ENCODE peak calls at places on chromosomes 5 and 9, in seven cellular contexts. F is tibial nerve, L is ovary, X is H1, O is suprapubic skin, Y is HepG2, S is K562. D is an unnamed sample. For H3K27me3 and H3K9me3, the result is how much of the 10 kb centered on the place peaks cover.

GRCh38 chr5:167982-168660 is 23.2 kb upstream of the LRRC14B start:
- DNase-seq in F (no peak), L (peak), X (no peak), O (no peak), Y (no peak), S (no peak), D (no peak)

GRCh38 chr9:91151741-91152095 is 210.0 kb downstream of the AUH start:
- DNase-seq in F (no peak), L (no peak), X (no peak), O (no peak), Y (no peak), S (no peak), D (no peak)

GRCh38 chr5:88688242-88688959 is 194.6 kb downstream of the MEF2C start:
- DNase-seq in F (no peak), L (no peak), X (no peak), O (no peak), Y (no peak), S (no peak), D (no peak)

GRCh38 chr5:124289641-124290201 is 456.7 kb downstream of the ZNF608 start:
- DNase-seq in F (no peak), L (no peak), X (peak), O (no peak), Y (peak), S (no peak), D (peak)

GRCh38 chr5:50767588-50767987 is 101.2 kb downstream of the PARP8 start:
- DNase-seq in F (no peak), L (no peak), X (no peak), O (no peak), Y (no peak), S (no peak), D (no peak)

GRCh38 chr9:6907772-6908381 is 150.1 kb downstream of the KDM4C start:
- DNase-seq in F (no peak), L (no peak), X (no peak), O (no peak), Y (peak), S (peak), D (no peak)

GRCh38 chr5:169634606-169635005 is 2.5 kb upstream of the DOCK2 start:
- DNase-seq in F (no peak), L (no peak), X (no peak), O (no peak), Y (no peak), S (no peak), D (no peak)

GRCh38 chr9:70488098-70488792 is 73.8 kb upstream of the KLF9 start:
- DNase-seq in F (no peak), L (no peak), X (no peak), O (no peak), Y (no peak), S (no peak), D (no peak)

GRCh38 chr5:163846512-163846911 is 341.1 kb downstream of the MAT2B start:
- DNase-seq in F (no peak), L (no peak), X (no peak), O (no peak), Y (no peak), S (no peak), D (no peak)

GRCh38 chr5:52269853-52270252 is 517.9 kb upstream of the ITGA1 start:
- DNase-seq in F (no peak), L (no peak), X (no peak), O (no peak), Y (no peak), S (no peak), D (no peak)

GRCh38 chr9:96080364-96080763 is 204.9 kb downstream of the ERCC6L2 start:
- DNase-seq in F (no peak), L (no peak), X (no peak), O (no peak), Y (no peak), S (no peak), D (no peak)

DNA sequence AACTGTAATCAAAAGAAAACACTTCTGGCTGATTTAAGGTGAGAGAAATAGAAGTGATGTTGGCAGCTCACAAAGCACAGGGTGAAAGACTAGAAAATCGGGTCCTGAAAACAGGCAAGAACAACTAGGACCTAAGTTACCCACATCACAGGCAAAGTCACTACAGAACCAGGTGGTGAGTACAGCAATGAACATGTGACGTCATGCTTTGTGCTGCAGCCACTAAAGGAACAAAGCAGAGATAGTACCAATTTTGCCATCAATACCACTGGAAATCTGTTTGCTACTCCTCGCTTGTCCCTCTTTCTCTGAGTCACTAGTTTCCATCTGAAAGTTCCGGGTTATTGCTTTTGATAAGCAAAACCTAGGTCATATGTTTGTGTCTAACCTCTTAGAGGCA is 326.7 kb downstream of the GABRB2 start:
- DNase-seq in F (no peak), L (no peak), X (no peak), O (no peak), Y (no peak), S (no peak), D (no peak)
- H3K27me3 ChIP-seq in F (under half), L (under half), X (under half), O (under half), Y (under half), S (under half), D (under half)

DNA sequence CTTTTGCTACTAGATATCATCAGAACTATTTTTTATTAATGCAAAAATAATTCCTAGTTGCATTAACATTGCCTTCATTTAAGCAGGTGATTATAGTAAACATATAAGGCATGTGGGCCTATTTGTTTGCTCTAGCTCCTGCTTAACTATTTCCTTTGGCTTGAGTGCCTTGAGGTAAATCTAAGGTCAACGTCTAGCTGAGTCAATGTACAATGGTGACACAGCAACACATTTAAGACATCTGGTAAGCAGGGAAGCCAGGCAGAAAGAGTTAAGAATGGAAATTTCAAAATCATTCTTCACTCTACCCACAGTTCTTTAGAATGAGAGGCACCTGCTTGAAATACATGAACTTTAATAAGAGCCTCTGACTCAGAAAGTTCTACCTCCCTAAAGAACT is 111.9 kb upstream of the FST start:
- DNase-seq in F (no peak), L (no peak), X (no peak), O (no peak), Y (no peak), S (no peak), D (no peak)
- H3K9me3 ChIP-seq in F (under half), L (under half), X (under half), O (under half), Y (under half), S (under half), D (under half)

GRCh38 chr5:32955814-32956213 is 244.7 kb downstream of the NPR3 start:
- DNase-seq in F (no peak), L (no peak), X (no peak), O (no peak), Y (no peak), S (no peak), D (no peak)

GRCh38 chr5:32951003-32951402 is 239.9 kb downstream of the NPR3 start:
- DNase-seq in F (no peak), L (no peak), X (no peak), O (no peak), Y (no peak), S (no peak), D (no peak)

GRCh38 chr5:32949571-32949970 is 238.4 kb downstream of the NPR3 start:
- DNase-seq in F (no peak), L (no peak), X (no peak), O (no peak), Y (no peak), S (no peak), D (no peak)

GRCh38 chr5:32951878-32952277 is 240.8 kb downstream of the NPR3 start:
- DNase-seq in F (no peak), L (no peak), X (no peak), O (no peak), Y (no peak), S (no peak), D (no peak)

DNA sequence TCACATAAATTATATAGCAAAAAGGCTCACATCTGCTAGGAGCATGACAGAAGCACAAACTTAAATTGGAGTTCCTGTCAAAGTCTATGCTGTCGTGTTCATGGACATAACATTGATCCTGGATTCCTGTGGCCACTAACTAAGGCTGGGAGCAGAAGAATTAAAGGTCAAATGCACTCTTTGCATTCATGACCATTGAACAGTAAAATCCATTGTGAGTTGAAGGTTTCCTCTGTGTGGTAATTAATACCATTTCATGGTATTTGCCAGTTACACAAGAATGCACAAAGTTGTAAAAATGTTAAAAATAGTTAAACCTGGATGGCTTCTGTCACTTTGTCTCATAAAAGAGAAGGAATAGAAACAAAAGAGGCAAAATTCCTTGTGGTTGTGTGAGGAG is 242.6 kb downstream of the NPR3 start:
- DNase-seq in F (no peak), L (no peak), X (no peak), O (no peak), Y (no peak), S (no peak), D (no peak)
- TF ChIP-seq EP300 in F (no peak), L (no peak), X (no peak), O (no peak), Y (no peak), S (no peak), D (no peak)

DNA sequence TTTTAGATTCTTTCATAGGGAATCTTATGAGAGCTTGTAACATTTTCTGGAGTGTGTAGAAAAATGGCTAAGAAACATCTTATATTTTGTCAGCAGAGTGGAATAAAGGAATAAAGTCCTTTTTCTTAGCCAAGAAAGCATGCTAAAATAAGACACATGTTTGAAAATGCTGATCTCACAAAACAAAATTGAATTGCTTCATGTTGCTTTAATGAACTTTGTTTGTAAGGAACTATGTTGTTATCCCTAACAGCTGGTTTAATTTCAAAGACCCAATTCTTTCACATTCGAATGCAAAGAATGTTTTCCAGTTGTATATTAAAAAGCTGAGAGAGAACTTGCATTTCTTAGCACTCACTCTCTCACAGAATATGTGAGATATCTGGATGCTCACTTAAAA is 107.6 kb downstream of the MUSK start:
- DNase-seq in F (no peak), L (no peak), X (no peak), O (no peak), Y (no peak), S (no peak), D (no peak)
- H3K27me3 ChIP-seq in F (under half), L (under half), X (under half), O (under half), Y (under half), S (under half), D (under half)

DNA sequence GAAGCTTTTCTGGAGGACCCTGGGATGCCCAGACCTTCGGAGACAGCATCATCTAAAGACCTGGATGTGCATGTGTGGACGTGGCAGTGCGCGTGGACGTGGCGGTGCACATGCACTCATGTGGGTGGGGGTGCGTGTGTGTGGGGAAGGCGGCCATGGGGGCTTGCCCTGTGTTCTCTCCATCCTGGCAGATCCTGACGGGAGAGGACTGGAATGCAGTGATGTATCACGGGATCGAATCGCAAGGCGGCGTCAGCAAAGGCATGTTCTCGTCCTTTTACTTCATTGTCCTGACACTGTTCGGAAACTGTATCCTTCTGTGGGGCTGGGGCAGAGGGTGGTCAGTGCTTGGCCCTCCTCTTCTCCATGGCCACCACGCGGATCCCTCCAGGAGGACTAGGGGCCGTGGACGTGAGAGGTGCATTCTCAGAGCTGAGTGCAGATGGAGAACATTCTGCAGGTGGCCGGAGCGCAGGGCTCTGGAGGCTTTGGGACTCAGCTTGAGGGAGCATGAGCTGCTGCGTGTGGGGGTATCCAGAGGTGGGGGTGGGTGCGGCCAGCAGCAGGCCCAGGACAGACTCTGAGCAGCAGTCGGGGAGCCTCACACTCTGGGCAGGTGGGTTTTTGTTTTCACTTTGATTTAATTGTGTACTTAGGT is 129.1 kb downstream of the CACNA1B start:
- DNase-seq in F (no peak), L (no peak), X (no peak), O (peak), Y (no peak), S (no peak), D (no peak)
- H3K9me3 ChIP-seq in F (under half), L (under half), X (half or more), O (under half), Y (under half), S (under half), D (under half)

GRCh38 chr5:56054651-56055050 is 59.9 kb upstream of the IL6ST start:
- DNase-seq in F (no peak), L (no peak), X (no peak), O (no peak), Y (no peak), S (no peak), D (no peak)
- TF ChIP-seq EP300 in F (no peak), L (no peak), X (no peak), O (no peak), Y (no peak), S (no peak), D (no peak)

DNA sequence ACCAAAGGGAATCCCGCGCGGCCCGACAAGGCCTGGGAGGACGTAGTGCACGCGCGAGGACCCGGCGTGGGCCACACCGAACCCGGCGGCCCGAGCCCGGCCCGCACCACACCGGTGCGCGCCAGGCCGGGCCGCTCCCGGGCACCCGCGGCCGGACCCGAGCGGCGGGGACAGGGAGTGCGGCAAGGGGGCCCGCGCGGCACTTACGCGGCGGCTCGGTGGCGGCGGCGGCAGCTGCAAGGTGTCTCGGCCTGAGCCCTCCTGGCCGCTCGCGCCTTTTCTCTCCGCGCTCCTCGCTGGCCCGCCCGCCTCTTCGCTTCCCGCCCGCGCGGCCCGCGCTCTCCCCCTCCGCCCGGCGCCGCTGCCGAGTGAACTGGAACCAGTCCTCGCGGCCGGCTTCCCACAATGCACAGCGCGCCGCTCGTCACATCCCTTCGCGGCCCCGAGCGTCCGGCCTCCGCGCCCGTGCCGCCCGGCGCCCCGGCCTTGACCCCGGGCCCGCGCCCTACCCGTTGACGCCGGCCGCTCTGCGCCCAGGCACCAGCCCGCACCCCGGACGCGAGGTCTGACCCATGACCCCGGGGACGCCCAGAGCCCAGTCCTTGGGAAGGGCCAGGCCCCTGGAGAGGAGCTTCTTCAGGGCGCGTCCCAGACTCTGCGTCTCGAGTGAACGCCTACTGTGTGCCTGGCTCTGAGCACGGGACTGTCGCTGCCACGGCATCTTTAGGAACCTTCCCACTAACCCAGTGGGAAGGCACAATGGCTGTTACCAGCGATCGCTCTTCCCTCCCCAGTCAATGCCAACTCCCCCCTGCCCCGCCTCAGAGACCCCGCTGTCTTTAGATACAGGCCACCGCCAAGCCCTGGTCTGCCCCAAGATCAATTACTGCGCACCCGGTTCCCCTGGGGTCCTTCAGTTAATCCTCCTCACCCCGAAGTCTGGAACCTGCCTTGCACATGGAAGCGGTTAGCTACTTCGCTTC is at the start of gene MACROH2A1:
- DNase-seq in F (peak), L (peak), X (peak), O (peak), Y (peak), S (peak), D (peak)
- H3K27me3 ChIP-seq in F (under half), L (under half), X (under half), O (under half), Y (under half), S (under half), D (under half)

GRCh38 chr5:77636423-77637169 is 1.9 kb downstream of the OTP start:
- DNase-seq in F (no peak), L (no peak), X (peak), O (no peak), Y (no peak), S (no peak), D (no peak)

GRCh38 chr5:77632526-77633268 is 5.8 kb downstream of the OTP start:
- DNase-seq in F (no peak), L (no peak), X (peak), O (no peak), Y (no peak), S (no peak), D (no peak)

GRCh38 chr5:77635617-77636422 is 2.7 kb downstream of the OTP start:
- DNase-seq in F (no peak), L (no peak), X (peak), O (no peak), Y (no peak), S (no peak), D (no peak)

GRCh38 chr5:77637170-77638074 is 1.1 kb downstream of the OTP start:
- DNase-seq in F (no peak), L (no peak), X (peak), O (no peak), Y (no peak), S (no peak), D (no peak)

GRCh38 chr5:77635073-77635472 is 3.4 kb downstream of the OTP start:
- DNase-seq in F (no peak), L (no peak), X (no peak), O (no peak), Y (no peak), S (no peak), D (no peak)
- H3K9me3 ChIP-seq in F (under half), L (under half), X (under half), O (under half), Y (under half), S (under half), D (under half)

DNA sequence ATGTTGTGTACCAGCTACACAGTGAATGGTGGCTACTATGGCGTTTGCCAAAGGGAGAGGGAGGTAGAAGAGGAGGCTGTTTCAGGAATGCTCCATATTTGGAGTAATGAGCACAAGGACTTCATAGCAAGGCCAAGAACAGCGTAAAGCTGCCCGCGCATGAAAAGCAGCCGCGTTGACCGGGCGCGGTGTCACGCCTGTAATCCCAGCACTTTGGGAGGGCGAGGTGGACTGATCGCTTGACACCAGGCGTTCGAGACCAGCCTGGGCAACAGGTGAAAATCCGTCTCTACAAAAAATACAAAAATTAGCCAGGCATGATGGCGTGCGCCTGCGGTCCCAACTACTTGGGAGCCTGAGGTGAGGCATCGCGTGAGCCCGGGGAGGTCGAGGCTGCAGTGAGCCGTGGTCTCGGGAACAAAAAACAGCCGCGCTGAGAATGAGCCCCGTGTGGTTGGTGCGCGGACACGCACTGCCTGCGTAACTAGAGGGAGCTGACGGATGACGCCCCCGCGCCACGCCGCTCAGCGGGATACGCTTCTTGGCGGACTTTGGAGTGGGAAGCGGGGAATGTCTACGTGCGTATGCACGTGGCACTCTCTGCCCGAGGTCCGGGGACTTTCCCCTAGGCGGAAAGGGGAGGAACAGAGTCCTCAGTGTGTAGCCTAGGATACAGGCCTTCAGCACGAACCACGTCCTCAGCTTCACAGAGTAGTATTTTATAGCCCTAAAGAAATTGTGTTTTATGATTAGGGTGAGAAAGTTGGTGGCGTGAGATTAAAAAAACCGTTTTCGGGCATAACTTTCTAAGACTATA is at the start of gene RMRP:
- DNase-seq in F (peak), L (peak), X (peak), O (peak), Y (peak), S (peak), D (peak)
- TF ChIP-seq EP300 in F (peak), L (peak), X (peak), O (peak), Y (peak), S (peak), D (peak)

D was measured in transverse colon.